ENCODE peak calls at places on chromosomes 5 and 9, in six cellular contexts. I is GM23248; R is GM23338; P is cardiac muscle cell; T is CD4-positive, alpha-beta memory T cell; Y is dorsolateral prefrontal cortex. F is an unnamed sample.

GRCh38 chr9:111533099-111533785 is 8.3 kb downstream of the ZNF483 start:
- DNase-seq in I (peak), R (no peak), P (no peak), T (no peak), Y (no peak), F (no peak)

GRCh38 chr9:81575976-81576375 is 113.4 kb downstream of the TLE1 start:
- DNase-seq in I (peak), R (no peak), P (no peak), T (no peak), Y (no peak), F (no peak)

GRCh38 chr9:135218331-135219225 is 131.1 kb downstream of the OLFM1 start:
- DNase-seq in I (peak), R (peak), P (no peak), T (no peak), Y (peak), F (no peak)

GRCh38 chr5:135447298-135447929 is at the start of gene DCANP1:
- DNase-seq in I (no peak), R (no peak), P (no peak), T (no peak), Y (no peak), F (no peak)

GRCh38 chr9:76302947-76303550 is 91.2 kb downstream of the RFK start:
- DNase-seq in I (peak), R (peak), P (peak), T (peak), Y (no peak), F (no peak)

GRCh38 chr9:71742703-71743102 is 25.6 kb downstream of the CEMIP2 start:
- DNase-seq in I (no peak), R (no peak), P (no peak), T (no peak), Y (no peak), F (no peak)

GRCh38 chr5:168353216-168353957 is 61.9 kb downstream of the WWC1 start:
- DNase-seq in I (no peak), R (no peak), P (no peak), T (no peak), Y (no peak), F (no peak)

GRCh38 chr9:121434946-121435345 is 64.7 kb downstream of the GGTA1 start:
- DNase-seq in I (peak), R (no peak), P (peak), T (no peak), Y (no peak), F (no peak)

GRCh38 chr5:81768960-81769452 is 18.1 kb upstream of the SSBP2 start:
- DNase-seq in I (peak), R (no peak), P (no peak), T (no peak), Y (no peak), F (no peak)

GRCh38 chr5:140509898-140510297 is 37.6 kb upstream of the EIF4EBP3 start:
- DNase-seq in I (no peak), R (no peak), P (no peak), T (no peak), Y (no peak), F (no peak)

GRCh38 chr9:93093449-93094293 is 2.3 kb upstream of the CARD19 start:
- DNase-seq in I (no peak), R (no peak), P (no peak), T (no peak), Y (peak), F (no peak)

GRCh38 chr9:134493471-134494272 is 147.9 kb upstream of the COL5A1 start:
- DNase-seq in I (no peak), R (no peak), P (no peak), T (no peak), Y (peak), F (no peak)

GRCh38 chr5:59587489-59588337 is 305.8 kb downstream of the PDE4D start:
- DNase-seq in I (peak), R (peak), P (peak), T (no peak), Y (peak), F (no peak)

GRCh38 chr5:66363097-66363496 is 219.0 kb downstream of the SREK1 start:
- DNase-seq in I (no peak), R (no peak), P (no peak), T (no peak), Y (no peak), F (no peak)

GRCh38 chr5:157471709-157472108 is 11.7 kb downstream of the NIPAL4 start:
- DNase-seq in I (peak), R (peak), P (peak), T (no peak), Y (no peak), F (no peak)

GRCh38 chr9:130240410-130241197 is 25.0 kb upstream of the HMCN2 start:
- DNase-seq in I (peak), R (peak), P (peak), T (peak), Y (no peak), F (peak)

GRCh38 chr5:53482717-53483638 is 2.5 kb downstream of the FST start:
- DNase-seq in I (peak), R (peak), P (peak), T (peak), Y (no peak), F (no peak)

GRCh38 chr5:68646142-68646541 is 430.6 kb downstream of the PIK3R1 start:
- DNase-seq in I (peak), R (no peak), P (no peak), T (no peak), Y (no peak), F (no peak)

GRCh38 chr9:98833090-98833956 is 25.9 kb downstream of the GALNT12 start:
- DNase-seq in I (no peak), R (no peak), P (peak), T (no peak), Y (no peak), F (no peak)

GRCh38 chr5:11903614-11904269 is 504 bp downstream of the CTNND2 start:
- DNase-seq in I (peak), R (peak), P (peak), T (no peak), Y (no peak), F (no peak)

GRCh38 chr5:11904270-11904906 is at the start of gene CTNND2:
- DNase-seq in I (peak), R (peak), P (peak), T (no peak), Y (peak), F (no peak)

GRCh38 chr5:11906495-11906894 is 2.2 kb upstream of the CTNND2 start:
- DNase-seq in I (no peak), R (no peak), P (no peak), T (no peak), Y (no peak), F (no peak)

GRCh38 chr5:11903121-11903613 is 1.1 kb downstream of the CTNND2 start:
- DNase-seq in I (no peak), R (peak), P (peak), T (no peak), Y (no peak), F (peak)

DNA sequence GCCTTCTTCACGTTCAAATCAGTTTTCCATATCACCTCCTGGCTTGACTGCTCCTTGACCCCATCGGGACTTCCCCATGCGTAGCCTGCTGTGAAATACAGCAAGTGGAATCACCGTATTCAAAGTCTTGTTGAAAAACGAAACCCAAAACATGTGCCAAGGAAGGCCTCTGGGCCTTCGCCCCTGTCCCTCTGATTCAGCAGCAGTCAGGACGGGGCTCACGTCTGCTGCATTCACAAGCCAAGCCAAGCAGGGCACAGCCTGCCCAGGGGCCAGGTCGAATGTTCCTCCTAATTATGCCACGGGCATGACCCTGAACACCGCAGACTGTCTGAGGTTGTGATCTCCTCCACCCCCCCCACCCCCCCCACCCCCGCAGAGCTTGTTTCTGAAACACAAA is 963 bp upstream of the CTNND2 start:
- DNase-seq in I (no peak), R (peak), P (no peak), T (no peak), Y (no peak), F (no peak)
- H3K27ac ChIP-seq in I (no peak), R (no peak), P (no peak), T (no peak), Y (peak), F (no peak)

GRCh38 chr5:131275996-131276535 is 12.2 kb downstream of the CDC42SE2 start:
- DNase-seq in I (no peak), R (no peak), P (no peak), T (no peak), Y (no peak), F (peak)

GRCh38 chr5:131272365-131273123 is 8.7 kb downstream of the CDC42SE2 start:
- DNase-seq in I (no peak), R (no peak), P (no peak), T (peak), Y (no peak), F (no peak)

GRCh38 chr5:131268758-131269370 is 5.0 kb downstream of the CDC42SE2 start:
- DNase-seq in I (peak), R (no peak), P (no peak), T (no peak), Y (no peak), F (no peak)

GRCh38 chr5:131274341-131275063 is 10.6 kb downstream of the CDC42SE2 start:
- DNase-seq in I (no peak), R (no peak), P (no peak), T (no peak), Y (no peak), F (no peak)

GRCh38 chr5:131270809-131271208 is 7.0 kb downstream of the CDC42SE2 start:
- DNase-seq in I (peak), R (no peak), P (no peak), T (no peak), Y (no peak), F (no peak)
- H3K4me3 ChIP-seq in I (peak), R (no peak), P (no peak), T (peak), Y (no peak), F (peak)

GRCh38 chr5:6347165-6347564 is 31.2 kb downstream of the MED10 start:
- DNase-seq in I (no peak), R (no peak), P (no peak), T (no peak), Y (no peak), F (no peak)

GRCh38 chr5:6347673-6348072 is 30.7 kb downstream of the MED10 start:
- DNase-seq in I (no peak), R (no peak), P (no peak), T (no peak), Y (no peak), F (no peak)

GRCh38 chr5:6342689-6343315 is 35.5 kb downstream of the MED10 start:
- DNase-seq in I (no peak), R (no peak), P (no peak), T (no peak), Y (no peak), F (no peak)

GRCh38 chr5:6340100-6340499 is 38.2 kb downstream of the MED10 start:
- DNase-seq in I (no peak), R (no peak), P (no peak), T (no peak), Y (no peak), F (no peak)

GRCh38 chr5:6343951-6344596 is 34.3 kb downstream of the MED10 start:
- DNase-seq in I (no peak), R (no peak), P (no peak), T (no peak), Y (no peak), F (no peak)
- H3K27ac ChIP-seq in I (no peak), R (no peak), P (no peak), T (no peak), Y (no peak), F (no peak)

GRCh38 chr9:14303110-14303509 is 10.8 kb downstream of the NFIB start:
- DNase-seq in I (no peak), R (no peak), P (no peak), T (no peak), Y (no peak), F (no peak)
- H3K4me3 ChIP-seq in I (no peak), R (no peak), P (no peak), T (no peak), Y (no peak), F (no peak)

DNA sequence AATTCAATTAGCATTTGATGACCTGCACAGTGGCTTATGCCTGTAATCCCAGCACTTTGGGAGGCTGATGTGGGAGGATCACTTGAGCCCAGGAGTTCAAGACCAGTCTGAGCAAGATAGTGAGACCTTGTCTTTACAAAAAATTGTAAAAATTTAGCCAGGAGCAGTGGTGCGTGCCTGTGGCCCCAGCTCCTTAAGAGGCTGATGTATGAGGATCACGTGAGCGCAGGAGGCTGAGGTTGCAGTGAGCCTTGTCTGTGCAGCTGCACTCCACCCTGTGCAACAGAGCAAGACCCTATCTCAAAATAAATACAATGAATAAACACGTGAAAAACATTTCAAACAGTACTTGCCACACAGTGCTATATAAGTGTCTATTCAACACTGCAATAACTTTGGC is 4.2 kb downstream of the ABCA1 start:
- DNase-seq in I (no peak), R (no peak), P (no peak), T (no peak), Y (no peak), F (no peak)
- H3K27ac ChIP-seq in I (peak), R (no peak), P (no peak), T (no peak), Y (no peak), F (no peak)

DNA sequence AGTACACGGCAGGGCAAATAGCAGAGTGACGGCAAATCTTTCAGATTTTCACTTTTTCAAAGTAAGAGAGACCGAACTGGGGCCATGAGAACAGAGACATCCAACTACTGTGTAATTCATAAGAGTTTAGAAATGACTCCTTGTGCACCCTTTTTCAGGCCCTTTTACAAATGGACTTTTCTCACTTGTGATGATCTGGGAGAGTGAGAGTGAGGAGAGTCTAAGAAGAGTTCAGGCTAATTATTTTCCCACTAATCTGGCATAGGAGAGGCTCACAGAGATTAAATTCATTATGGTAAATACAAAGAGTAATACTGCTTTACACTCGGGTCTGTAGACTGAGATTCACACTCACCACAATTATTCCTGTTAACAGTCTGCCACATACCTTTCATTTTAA is 880 bp upstream of the CCNG1 start:
- DNase-seq in I (no peak), R (no peak), P (no peak), T (no peak), Y (no peak), F (no peak)
- H3K4me3 ChIP-seq in I (peak), R (peak), P (peak), T (peak), Y (peak), F (peak)

DNA sequence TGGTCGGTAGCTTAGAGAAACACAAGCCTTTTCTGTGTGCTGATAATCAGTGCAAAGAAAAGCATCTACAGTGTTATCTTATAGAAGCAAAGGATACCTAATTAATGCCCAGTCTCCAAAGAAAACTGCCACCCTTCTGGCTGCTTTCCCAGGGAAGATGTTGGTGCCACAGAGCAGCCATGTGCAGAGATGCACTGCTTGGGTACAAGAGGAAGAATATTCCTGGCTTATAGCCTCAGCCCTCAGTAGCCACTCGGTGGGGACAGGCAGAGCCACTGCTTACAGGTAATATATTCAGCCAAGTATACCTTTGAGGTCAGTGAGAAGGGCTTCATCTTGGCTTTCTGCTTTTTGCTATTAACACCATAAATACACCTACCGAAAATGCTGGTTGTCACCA is 185.3 kb downstream of the PCSK1 start:
- DNase-seq in I (no peak), R (no peak), P (no peak), T (no peak), Y (no peak), F (no peak)
- H3K27ac ChIP-seq in I (peak), R (no peak), P (peak), T (no peak), Y (peak), F (no peak)